ENCODE peak calls at places on chromosome 11, in ten cellular contexts. U is AG10803, P is astrocyte of the spinal cord, S is psoas muscle, Z is GM10248, R is endothelial cell, E is cardiac muscle cell, L is fibroblast of pulmonary artery, C is GM13977, Y is Caco-2. W is an unnamed sample.

GRCh38 chr11:119810478-119811232 is 81.7 kb upstream of the NECTIN1 start:
- DNase-seq in U (no peak), S (no peak), R (no peak), L (no peak), P (no peak), C (no peak), Z (no peak), E (no peak), Y (no peak), W (no peak)

GRCh38 chr11:65793144-65793581 is 6.3 kb downstream of the OVOL1 start:
- DNase-seq in L (no peak), Y (no peak), C (no peak), R (no peak), U (no peak), P (no peak), S (no peak), E (no peak), Z (no peak), W (no peak)

GRCh38 chr11:27991731-27992130 is 116.2 kb downstream of the KIF18A start:
- DNase-seq in E (peak; percentile 29), C (no peak), L (peak; percentile 64), P (no peak), U (no peak), Y (no peak), Z (no peak), R (no peak), S (no peak), W (no peak)

GRCh38 chr11:125190549-125190948 is 26.0 kb downstream of the PKNOX2 start:
- DNase-seq in L (no peak), Y (no peak), P (no peak), E (no peak), S (no peak), U (no peak), C (no peak), Z (no peak), R (no peak), W (no peak)

GRCh38 chr11:85590848-85591483 is 36.2 kb downstream of the DLG2 start:
- DNase-seq in Z (no peak), P (peak; percentile 31), C (peak; percentile 8), S (no peak), U (peak; percentile 41), E (peak; percentile 33), Y (peak; percentile 30), L (peak; percentile 38), R (no peak), W (no peak)

GRCh38 chr11:46896719-46897406 is 21.5 kb downstream of the LRP4 start:
- DNase-seq in U (peak; percentile 39), C (peak; percentile 72), S (no peak), R (no peak), P (peak; percentile 33), L (peak; percentile 61), E (peak; percentile 48), Y (peak; percentile 53), Z (peak; percentile 44), W (no peak)

GRCh38 chr11:26229270-26229669 is 102.7 kb upstream of the ANO3 start:
- DNase-seq in S (no peak), P (peak; percentile 83), Z (no peak), U (peak; percentile 59), L (peak; percentile 99), R (no peak), E (peak; percentile 95), C (no peak), Y (no peak), W (no peak)

GRCh38 chr11:115257286-115258077 is 246.7 kb downstream of the CADM1 start:
- DNase-seq in Z (no peak), E (no peak), C (no peak), U (no peak), P (no peak), R (no peak), L (no peak), Y (no peak), S (no peak), W (no peak)

GRCh38 chr11:68373810-68374501 is 61.6 kb downstream of the LRP5 start:
- DNase-seq in L (peak; percentile 48), E (peak; percentile 86), Y (no peak), U (peak; percentile 50), R (no peak), P (peak; percentile 29), C (no peak), S (peak; percentile 53), Z (no peak), W (no peak)

GRCh38 chr11:83241291-83241946 is 44.7 kb downstream of the CCDC90B start:
- DNase-seq in S (no peak), L (peak; percentile 74), R (peak; percentile 64), C (peak; percentile 17), Z (peak; percentile 16), P (peak; percentile 72), U (peak; percentile 57), E (peak; percentile 75), Y (peak; percentile 86), W (no peak)

GRCh38 chr11:63916837-63917684 is at the start of gene RCOR2:
- DNase-seq in L (peak; percentile 89), Z (peak; percentile 85), Y (peak; percentile 83), E (peak; percentile 95), P (peak; percentile 76), C (peak; percentile 94), S (peak; percentile 80), R (peak; percentile 82), U (peak; percentile 90), W (peak; percentile 88)

GRCh38 chr11:120139316-120140069 is 1.6 kb upstream of the TRIM29 start:
- DNase-seq in Z (no peak), C (peak; percentile 2), Y (no peak), L (no peak), S (no peak), U (no peak), R (no peak), E (no peak), P (no peak), W (peak; percentile 52)

DNA sequence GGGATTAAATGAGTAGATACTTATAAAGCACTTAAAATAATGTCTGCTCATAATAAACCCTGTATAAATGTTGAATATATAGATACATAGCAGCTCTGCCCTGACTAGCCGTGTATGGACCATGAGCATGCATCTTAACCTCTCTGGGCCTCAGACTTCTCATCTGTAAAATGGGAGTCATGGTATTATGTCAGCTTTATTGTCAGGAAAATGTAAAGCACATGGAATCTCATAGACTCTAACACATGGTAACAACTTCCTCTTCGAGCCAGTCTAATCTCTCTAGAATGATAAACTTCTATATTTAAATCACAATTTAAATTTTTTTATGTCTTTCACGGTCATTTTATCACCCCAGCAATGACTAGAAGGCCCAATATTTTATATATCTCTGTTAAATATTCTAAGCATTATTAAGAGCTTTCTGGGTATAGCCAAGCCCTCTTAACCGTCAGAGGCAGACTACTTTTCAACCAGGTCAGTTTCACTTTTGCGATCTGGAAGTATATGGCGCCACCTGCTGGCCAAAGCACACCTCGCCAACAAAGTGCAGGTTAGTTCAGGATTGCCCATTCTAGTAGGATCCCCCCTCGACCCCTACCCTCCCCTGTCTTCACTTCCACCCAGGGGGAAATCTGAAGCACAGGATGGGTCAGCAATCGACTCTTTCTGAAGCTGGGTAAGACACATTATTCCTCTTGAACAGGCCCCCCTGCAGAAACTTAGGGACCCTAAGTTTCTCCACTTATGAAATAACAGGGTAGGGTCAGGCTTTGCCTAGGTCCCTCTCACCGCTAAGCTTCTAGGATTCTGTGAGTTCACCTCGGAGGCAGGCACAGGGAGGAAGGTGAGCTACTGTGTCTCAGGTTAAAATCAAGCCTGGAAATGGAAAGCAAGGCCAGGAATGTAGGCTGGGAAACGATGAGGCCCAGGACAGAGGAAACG is 36.0 kb downstream of the KCNJ1 start:
- DNase-seq in U (peak; percentile 77), L (peak; percentile 91), S (peak; percentile 78), Z (peak; percentile 72), Y (peak; percentile 88), P (peak; percentile 85), C (peak; percentile 70), E (peak; percentile 91), R (peak; percentile 86), W (peak; percentile 84)
- TF ChIP-seq CTCF in U (peak; percentile 87), L (peak; percentile 80), S (peak; percentile 88), Z (peak; percentile 90), Y (peak; percentile 98), P (peak; percentile 79), C (peak; percentile 91), E (peak; percentile 85), R (peak; percentile 96), W (peak; percentile 96)

GRCh38 chr11:74636633-74637184 is 44.3 kb downstream of the POLD3 start:
- DNase-seq in Y (no peak), R (no peak), C (no peak), E (peak; percentile 74), S (no peak), U (peak; percentile 87), Z (no peak), P (peak; percentile 82), L (peak; percentile 87), W (no peak)

GRCh38 chr11:74633406-74634393 is 41.3 kb downstream of the POLD3 start:
- DNase-seq in Y (no peak), E (no peak), C (no peak), L (no peak), S (no peak), R (no peak), P (no peak), U (no peak), Z (no peak), W (no peak)

GRCh38 chr11:74639533-74639932 is 47.2 kb downstream of the POLD3 start:
- DNase-seq in C (no peak), U (no peak), S (no peak), Y (no peak), Z (no peak), R (no peak), E (peak; percentile 18), L (no peak), P (no peak), W (no peak)

GRCh38 chr11:74630043-74630442 is 37.7 kb downstream of the POLD3 start:
- DNase-seq in L (no peak), P (no peak), Z (peak; percentile 20), C (no peak), E (no peak), S (no peak), R (no peak), Y (no peak), U (no peak), W (no peak)

GRCh38 chr11:74634537-74634936 is 42.2 kb downstream of the POLD3 start:
- DNase-seq in Y (peak; percentile 41), U (peak; percentile 31), Z (no peak), L (peak; percentile 69), C (no peak), P (peak; percentile 65), S (no peak), R (no peak), E (peak; percentile 52), W (no peak)
- TF ChIP-seq CTCF in Y (peak; percentile 65), U (peak; percentile 47), Z (no peak), L (peak; percentile 55), C (no peak), P (peak; percentile 53), S (peak; percentile 43), R (no peak), E (peak; percentile 50), W (no peak)

DNA sequence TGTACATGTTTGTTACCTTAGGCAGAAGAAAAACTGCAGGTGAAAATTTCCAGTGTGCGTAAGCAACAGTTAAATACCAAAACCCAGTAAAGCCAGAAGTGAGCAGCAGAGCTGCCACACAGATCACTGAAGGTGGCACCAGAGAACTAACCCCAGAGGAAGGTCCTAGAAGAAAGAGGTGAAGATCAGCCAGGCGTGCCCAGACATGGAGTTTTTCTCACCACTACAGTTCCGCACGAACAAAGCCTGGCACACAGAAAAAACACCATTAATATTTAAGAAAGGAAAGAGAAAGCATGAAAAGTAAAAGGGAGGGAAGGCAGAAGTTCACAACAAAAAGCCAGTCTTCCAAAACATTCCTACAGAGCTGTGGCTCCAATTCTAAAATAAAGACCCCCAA is 60.7 kb downstream of the STK33 start:
- DNase-seq in U (no peak), Y (no peak), Z (peak; percentile 43), S (no peak), L (no peak), C (peak; percentile 51), R (no peak), E (no peak), P (no peak), W (no peak)
- TF ChIP-seq CTCF in U (no peak), Y (no peak), Z (peak; percentile 26), S (no peak), L (no peak), C (peak; percentile 28), R (no peak), E (no peak), P (no peak), W (no peak)

GRCh38 chr11:78832226-78832947 is 257.7 kb upstream of the NARS2 start:
- DNase-seq in S (no peak), R (no peak), C (no peak), U (no peak), P (no peak), Z (no peak), Y (no peak), L (no peak), E (peak; percentile 43), W (no peak)
- TF ChIP-seq CTCF in S (no peak), R (no peak), C (no peak), U (peak; percentile 22), P (peak; percentile 18), Z (no peak), Y (no peak), L (peak; percentile 16), E (peak; percentile 38), W (no peak)